ENCODE peak calls at places on chromosomes 1 and 21, in seven cellular contexts. E is left ventricle myocardium inferior, I is neural progenitor cell, F is uterus, S is Peyer's patch, J is ascending aorta, R is right atrium auricular region. Y is an unnamed sample. For H3K9me3, the result is how much of the 10 kb centered on the place peaks cover.

GRCh38 chr1:85344256-85344694 is 67.8 kb upstream of the BCL10 start:
- DNase-seq in F (no peak), J (no peak), E (no peak), I (peak), S (peak), R (no peak), Y (no peak)

GRCh38 chr21:45875416-45875760 is 106.2 kb upstream of the COL6A1 start:
- DNase-seq in J (no peak), S (no peak), F (no peak), E (no peak), I (no peak), R (no peak), Y (no peak)

GRCh38 chr1:166136252-166136651 is 30.5 kb downstream of the FAM78B start:
- DNase-seq in I (no peak), R (no peak), J (no peak), S (no peak), E (no peak), F (no peak), Y (no peak)

GRCh38 chr1:63575340-63575826 is 17.8 kb upstream of the PGM1 start:
- DNase-seq in E (no peak), F (no peak), J (no peak), I (no peak), R (no peak), S (no peak), Y (peak)

GRCh38 chr1:165152727-165153126 is 203.8 kb downstream of the LMX1A start:
- DNase-seq in E (no peak), R (no peak), I (peak), S (no peak), F (no peak), J (no peak), Y (no peak)

GRCh38 chr1:150555198-150555970 is 6.2 kb downstream of the ADAMTSL4 start:
- DNase-seq in R (no peak), E (no peak), F (no peak), S (no peak), I (peak), J (no peak), Y (no peak)

GRCh38 chr1:161420763-161421455 is 53.2 kb upstream of the CFAP126 start:
- DNase-seq in I (peak), E (no peak), J (no peak), F (no peak), R (no peak), S (no peak), Y (no peak)

GRCh38 chr21:45280178-45280821 is 7.4 kb downstream of the POFUT2 start:
- DNase-seq in I (no peak), E (no peak), S (no peak), R (no peak), J (peak), F (no peak), Y (no peak)

GRCh38 chr21:46096997-46097825 is 701 bp upstream of the COL6A2 start:
- DNase-seq in S (peak), E (no peak), F (peak), J (peak), I (no peak), R (peak), Y (no peak)

GRCh38 chr1:100793661-100794060 is 74.1 kb downstream of the VCAM1 start:
- DNase-seq in F (no peak), R (no peak), J (no peak), E (no peak), S (no peak), I (no peak), Y (no peak)

GRCh38 chr1:6485937-6486250 is 5.6 kb downstream of the PLEKHG5 start:
- DNase-seq in S (no peak), F (no peak), R (no peak), J (no peak), I (no peak), E (no peak), Y (no peak)

GRCh38 chr1:187627516-187627915 is 798.8 kb downstream of the PLA2G4A start:
- DNase-seq in E (no peak), I (no peak), F (no peak), J (no peak), R (no peak), S (no peak), Y (no peak)

GRCh38 chr21:36425286-36425685 is 40.1 kb downstream of the CHAF1B start:
- DNase-seq in F (no peak), S (no peak), R (no peak), I (no peak), E (no peak), J (no peak), Y (no peak)

GRCh38 chr1:111497592-111497991 is 5.8 kb downstream of the ADORA3 start:
- DNase-seq in J (no peak), E (no peak), I (no peak), F (no peak), S (no peak), R (no peak), Y (no peak)

GRCh38 chr1:167429612-167430011 is 88.7 kb downstream of the CD247 start:
- DNase-seq in F (no peak), J (no peak), R (no peak), E (no peak), I (no peak), S (no peak), Y (no peak)

GRCh38 chr1:174967845-174968705 is 31.7 kb upstream of the CACYBP start:
- DNase-seq in R (no peak), E (no peak), I (no peak), S (no peak), F (no peak), J (no peak), Y (peak)

GRCh38 chr1:225962440-225962975 is 21.5 kb upstream of the LEFTY2 start:
- DNase-seq in J (no peak), F (no peak), S (peak), R (no peak), E (peak), I (peak), Y (peak)

GRCh38 chr1:214977133-214977532 is 105.4 kb upstream of the KCNK2 start:
- DNase-seq in F (no peak), I (peak), J (no peak), S (no peak), E (no peak), R (no peak), Y (no peak)

GRCh38 chr1:94543893-94544635 is 2.5 kb upstream of the F3 start:
- DNase-seq in E (no peak), R (no peak), J (no peak), F (no peak), S (no peak), I (no peak), Y (no peak)

GRCh38 chr21:45313682-45314081 is 26.0 kb upstream of the POFUT2 start:
- DNase-seq in R (no peak), F (no peak), E (no peak), I (no peak), J (no peak), S (no peak), Y (no peak)

GRCh38 chr21:30329203-30329868 is 8.2 kb downstream of the KRTAP27-1 start:
- DNase-seq in E (no peak), F (no peak), S (no peak), J (no peak), I (no peak), R (no peak), Y (no peak)

GRCh38 chr21:30326390-30326789 is 6.3 kb upstream of the KRTAP26-1 start:
- DNase-seq in R (no peak), S (no peak), I (no peak), F (no peak), E (no peak), J (no peak), Y (no peak)
- H3K9me3 ChIP-seq in R (under half), S (under half), I (under half), F (under half), E (under half), J (under half), Y (under half)

GRCh38 chr1:203478231-203478630 is 2.6 kb downstream of the PRELP start:
- DNase-seq in S (no peak), J (no peak), E (no peak), F (no peak), R (no peak), I (no peak), Y (no peak)

GRCh38 chr1:203479646-203480045 is 4.0 kb downstream of the PRELP start:
- DNase-seq in S (no peak), E (no peak), R (no peak), J (no peak), F (no peak), I (no peak), Y (no peak)

GRCh38 chr1:203478986-203479385 is 3.4 kb downstream of the PRELP start:
- DNase-seq in F (no peak), S (no peak), E (no peak), R (no peak), J (no peak), I (peak), Y (no peak)

GRCh38 chr1:203476223-203476622 is 617 bp downstream of the PRELP start:
- DNase-seq in F (no peak), R (no peak), S (no peak), J (no peak), I (no peak), E (no peak), Y (no peak)

GRCh38 chr1:203477748-203478147 is 2.1 kb downstream of the PRELP start:
- DNase-seq in F (no peak), R (no peak), J (no peak), E (no peak), I (no peak), S (no peak), Y (no peak)
- H3K4me3 ChIP-seq in F (peak), R (peak), J (peak), E (peak), I (no peak), S (no peak), Y (no peak)

GRCh38 chr1:41218152-41218551 is 24.0 kb downstream of the SCMH1 start:
- DNase-seq in R (no peak), S (no peak), F (no peak), E (no peak), I (no peak), J (no peak), Y (no peak)
- H3K9me3 ChIP-seq in R (under half), S (under half), F (under half), E (under half), I (under half), J (under half), Y (under half)

DNA sequence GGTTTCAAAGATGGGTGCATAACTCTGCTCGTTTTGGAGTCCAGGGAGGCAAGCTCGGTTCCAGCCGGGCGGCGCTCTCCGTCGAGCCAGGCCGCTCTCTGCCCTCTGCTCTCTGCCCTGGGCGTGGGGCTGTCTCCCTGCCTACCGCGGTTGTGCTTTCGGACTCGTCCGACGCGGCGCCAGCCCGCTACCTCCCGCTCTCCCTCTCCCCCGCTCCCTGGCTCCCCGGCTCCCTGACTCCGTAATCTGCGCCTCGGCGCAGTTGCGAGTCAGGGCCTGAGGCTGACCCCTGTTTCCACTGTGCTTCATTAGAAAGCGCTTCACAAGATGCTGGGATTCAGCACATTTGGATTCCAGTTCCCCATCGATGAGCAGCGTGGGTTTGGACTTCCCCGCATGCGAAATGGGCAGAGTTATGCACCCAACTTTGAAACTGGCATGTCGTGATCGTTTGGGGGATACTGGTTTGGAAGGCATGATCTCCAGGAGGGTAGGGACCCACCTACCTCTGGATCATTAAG is 2.3 kb downstream of the SOX13 start:
- DNase-seq in R (no peak), J (no peak), F (peak), I (peak), S (peak), E (no peak), Y (no peak)
- H3K4me3 ChIP-seq in R (peak), J (peak), F (peak), I (peak), S (peak), E (peak), Y (peak)

GRCh38 chr1:177953549-177953948 is 16.3 kb downstream of the SEC16B start:
- DNase-seq in R (no peak), E (no peak), I (no peak), F (no peak), S (no peak), J (no peak), Y (no peak)
- H3K9me3 ChIP-seq in R (under half), E (under half), I (under half), F (under half), S (under half), J (under half), Y (under half)

DNA sequence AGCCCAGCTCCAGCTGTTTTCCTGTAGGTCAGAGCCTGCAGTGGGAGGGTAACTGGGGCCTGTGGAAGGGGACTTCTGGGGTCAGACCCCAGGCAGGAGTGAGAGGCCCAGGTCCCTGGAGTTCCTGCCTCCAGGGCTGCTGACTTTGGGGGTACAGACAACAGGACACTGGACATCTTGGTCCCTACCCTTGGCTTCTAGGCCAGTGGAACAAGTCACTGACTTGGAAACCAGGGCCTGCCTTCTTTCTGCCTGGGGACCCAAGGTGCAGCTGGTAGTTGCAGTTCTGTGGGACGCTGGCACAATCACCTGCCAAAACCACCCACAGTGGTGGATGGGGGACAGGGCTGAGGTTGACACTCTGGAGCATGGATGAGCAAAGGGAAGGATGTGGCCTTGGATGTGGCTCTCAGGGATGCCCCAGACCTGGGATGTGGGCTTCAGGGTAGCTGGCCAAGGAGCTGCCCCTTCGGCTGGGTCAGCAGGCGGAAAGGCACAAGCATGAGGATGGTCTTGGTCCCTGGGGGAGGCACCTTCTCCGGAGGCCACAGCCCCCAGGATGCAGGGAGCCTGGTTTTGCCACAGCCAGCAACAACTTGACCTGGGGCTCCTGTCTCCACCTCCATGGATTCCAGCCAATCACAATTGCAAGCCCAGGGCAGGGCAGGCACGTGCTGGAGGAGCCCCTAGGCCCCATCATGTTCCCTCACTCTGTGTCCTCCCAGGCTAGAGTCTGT is 5.8 kb downstream of the JMJD4 start:
- DNase-seq in S (no peak), J (no peak), I (no peak), E (no peak), F (peak), R (no peak), Y (no peak)
- H3K4me3 ChIP-seq in S (peak), J (peak), I (peak), E (peak), F (peak), R (peak), Y (peak)

DNA sequence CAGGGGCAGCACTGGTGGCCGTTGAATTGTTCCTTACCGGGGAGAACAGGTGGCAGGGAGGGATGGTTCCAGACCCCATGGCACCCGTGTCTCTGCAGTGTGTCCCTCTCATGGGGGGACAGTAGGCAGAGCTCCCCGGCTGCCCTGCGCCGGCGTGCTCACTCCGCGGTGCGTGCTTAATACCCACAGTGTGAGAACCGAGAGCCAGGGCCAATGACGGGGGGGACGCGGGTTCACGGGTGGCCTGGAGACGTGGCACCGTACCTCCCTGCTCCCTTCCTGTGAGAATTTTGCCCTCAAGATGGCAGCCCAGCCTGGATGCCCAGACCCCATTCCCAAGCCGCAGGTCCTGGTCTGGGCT is 47.1 kb downstream of the PRDM16 start:
- DNase-seq in F (no peak), R (no peak), I (no peak), J (no peak), E (no peak), S (no peak), Y (no peak)
- H3K9me3 ChIP-seq in F (under half), R (under half), I (under half), J (under half), E (under half), S (under half), Y (under half)

DNA sequence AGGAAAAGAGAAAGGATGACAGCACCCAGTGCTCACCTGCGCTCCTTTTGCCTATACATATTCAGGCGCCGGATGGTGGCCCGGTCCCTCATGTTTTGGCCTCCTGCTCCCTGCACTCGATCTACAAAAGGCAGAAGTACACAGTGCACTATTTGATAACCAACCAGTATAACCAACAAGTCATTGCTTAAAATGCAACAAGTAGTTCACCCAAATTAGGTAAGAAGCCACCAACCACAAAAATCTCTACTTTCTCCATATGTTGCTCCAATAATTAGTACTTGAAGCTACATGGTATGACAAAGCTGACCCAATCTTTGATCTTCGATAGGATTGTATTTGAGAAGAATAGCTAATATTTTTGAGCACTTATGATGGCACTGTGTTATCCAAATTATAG is 2.0 kb downstream of the GNL2 start:
- DNase-seq in J (no peak), F (no peak), R (no peak), E (no peak), S (no peak), I (no peak), Y (no peak)
- H3K4me3 ChIP-seq in J (no peak), F (no peak), R (no peak), E (no peak), S (no peak), I (no peak), Y (no peak)

GRCh38 chr1:56324504-56324903 is 254.9 kb downstream of the PLPP3 start:
- DNase-seq in J (no peak), F (no peak), I (no peak), R (no peak), E (no peak), S (no peak), Y (no peak)

GRCh38 chr1:56326056-56326455 is 253.3 kb downstream of the PLPP3 start:
- DNase-seq in F (no peak), E (no peak), I (no peak), J (no peak), R (no peak), S (no peak), Y (no peak)

GRCh38 chr1:56322211-56322610 is 257.2 kb downstream of the PLPP3 start:
- DNase-seq in I (peak), F (no peak), J (no peak), E (no peak), S (no peak), R (no peak), Y (no peak)

GRCh38 chr1:56317722-56318121 is 261.6 kb downstream of the PLPP3 start:
- DNase-seq in E (no peak), S (no peak), J (no peak), R (no peak), F (no peak), I (no peak), Y (no peak)

DNA sequence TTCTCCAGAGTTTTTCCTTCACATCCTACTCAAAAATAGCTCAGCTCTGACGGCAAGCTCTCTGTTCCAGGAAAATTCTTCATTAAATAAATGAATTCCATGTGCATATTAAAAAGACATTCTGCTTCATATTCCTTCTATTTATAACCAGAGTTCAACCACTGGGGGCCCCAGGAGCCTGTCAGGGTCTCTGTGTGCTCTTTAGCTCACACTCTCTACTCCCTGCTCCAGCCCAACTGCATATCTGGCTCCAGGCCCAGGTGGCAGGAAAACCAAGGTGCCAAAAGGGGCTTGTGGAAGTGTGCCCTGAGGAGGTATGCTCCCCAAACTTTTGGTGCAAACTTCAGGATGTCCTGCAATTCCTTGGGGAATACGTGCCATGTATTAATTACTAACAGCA is 258.5 kb downstream of the PLPP3 start:
- DNase-seq in J (no peak), F (no peak), E (peak), S (no peak), I (no peak), R (no peak), Y (no peak)
- H3K9me3 ChIP-seq in J (under half), F (under half), E (under half), S (under half), I (under half), R (under half), Y (under half)

GRCh38 chr1:66270122-66270812 is 263.7 kb upstream of the SGIP1 start:
- DNase-seq in J (peak), I (no peak), S (no peak), F (peak), R (no peak), E (no peak), Y (no peak)

GRCh38 chr1:66266756-66267155 is 267.2 kb upstream of the SGIP1 start:
- DNase-seq in I (no peak), F (no peak), E (no peak), S (no peak), J (no peak), R (no peak), Y (no peak)

GRCh38 chr1:66267211-66267940 is 266.6 kb upstream of the SGIP1 start:
- DNase-seq in J (no peak), I (no peak), R (no peak), F (no peak), E (no peak), S (no peak), Y (no peak)

GRCh38 chr1:66271216-66271903 is 262.6 kb upstream of the SGIP1 start:
- DNase-seq in E (peak), I (peak), R (peak), J (peak), S (no peak), F (peak), Y (peak)

DNA sequence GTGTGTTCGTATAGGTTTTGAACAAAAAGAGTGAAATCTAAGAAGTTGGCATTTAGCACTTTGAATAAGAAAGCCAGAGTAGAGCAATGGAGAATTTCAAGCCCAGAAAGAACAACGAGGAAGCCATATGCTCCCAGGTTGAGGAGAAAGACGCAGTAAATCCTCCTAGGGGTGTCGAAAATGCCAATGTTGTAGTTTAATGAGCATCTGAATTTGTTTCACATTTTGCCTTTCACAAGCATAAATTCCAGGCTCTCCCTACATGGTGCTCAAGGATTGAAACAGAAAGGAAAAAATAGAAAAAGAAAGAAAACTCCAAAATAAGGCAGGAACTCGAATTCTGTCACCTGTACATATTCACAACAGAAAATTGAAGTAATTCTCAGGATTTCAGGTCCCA is 264.7 kb upstream of the SGIP1 start:
- DNase-seq in I (no peak), J (no peak), F (no peak), E (no peak), S (no peak), R (no peak), Y (no peak)
- H3K4me3 ChIP-seq in I (no peak), J (no peak), F (no peak), E (no peak), S (no peak), R (no peak), Y (no peak)

Y was measured in naive thymus-derived CD4-positive, alpha-beta T cell.